ENCODE peak calls at places on chromosomes 7 and 10, in six cellular contexts. One of them, this sample, is unnamed.
A peak's percentile ranks its signal among the peaks of the same experiment; 100 is the strongest.

GRCh38 chr7:6430271-6430940 is 17.3 kb downstream of the DAGLB start:
- DNase-seq in stomach: no peak
- DNase-seq in ovary: no peak
- DNase-seq in fibroblast of lung: peak; percentile 68
- DNase-seq in Caco-2: no peak
- DNase-seq in nephron progenitor cell: no peak
- DNase-seq in this sample: no peak

GRCh38 chr10:123146013-123146891 is 1.7 kb upstream of the HMX2 start:
- DNase-seq in stomach: no peak
- DNase-seq in ovary: no peak
- DNase-seq in fibroblast of lung: no peak
- DNase-seq in Caco-2: no peak
- DNase-seq in nephron progenitor cell: peak; percentile 35
- DNase-seq in this sample: no peak

GRCh38 chr7:99034932-99035722 is 108.8 kb downstream of the SMURF1 start:
- DNase-seq in stomach: no peak
- DNase-seq in ovary: no peak
- DNase-seq in fibroblast of lung: no peak
- DNase-seq in Caco-2: no peak
- DNase-seq in nephron progenitor cell: no peak
- DNase-seq in this sample: no peak

GRCh38 chr10:78600740-78601139 is 468.0 kb upstream of the ZMIZ1 start:
- DNase-seq in stomach: no peak
- DNase-seq in ovary: no peak
- DNase-seq in fibroblast of lung: peak; percentile 55
- DNase-seq in Caco-2: no peak
- DNase-seq in nephron progenitor cell: no peak
- DNase-seq in this sample: no peak

GRCh38 chr7:74226633-74227032 is 16.8 kb downstream of the LAT2 start:
- DNase-seq in stomach: no peak
- DNase-seq in ovary: no peak
- DNase-seq in fibroblast of lung: no peak
- DNase-seq in Caco-2: no peak
- DNase-seq in nephron progenitor cell: no peak
- DNase-seq in this sample: no peak

GRCh38 chr7:129069021-129069420 is 14.1 kb upstream of the TNPO3 start:
- DNase-seq in stomach: no peak
- DNase-seq in ovary: no peak
- DNase-seq in fibroblast of lung: no peak
- DNase-seq in Caco-2: no peak
- DNase-seq in nephron progenitor cell: no peak
- DNase-seq in this sample: no peak

GRCh38 chr7:129607471-129608120 is 3.9 kb upstream of the NRF1 start:
- DNase-seq in stomach: no peak
- DNase-seq in ovary: no peak
- DNase-seq in fibroblast of lung: no peak
- DNase-seq in Caco-2: no peak
- DNase-seq in nephron progenitor cell: peak; percentile 32
- DNase-seq in this sample: no peak

GRCh38 chr7:157320607-157320979 is 16.2 kb upstream of the DNAJB6 start:
- DNase-seq in stomach: no peak
- DNase-seq in ovary: no peak
- DNase-seq in fibroblast of lung: peak; percentile 58
- DNase-seq in Caco-2: no peak
- DNase-seq in nephron progenitor cell: no peak
- DNase-seq in this sample: no peak

GRCh38 chr7:141974831-141975230 is 1.3 kb upstream of the TAS2R38 start:
- DNase-seq in stomach: peak; percentile 46
- DNase-seq in ovary: no peak
- DNase-seq in fibroblast of lung: no peak
- DNase-seq in Caco-2: peak; percentile 44
- DNase-seq in nephron progenitor cell: peak; percentile 10
- DNase-seq in this sample: no peak

GRCh38 chr10:50540069-50540825 is 83.5 kb downstream of the SGMS1 start:
- DNase-seq in stomach: no peak
- DNase-seq in ovary: no peak
- DNase-seq in fibroblast of lung: no peak
- DNase-seq in Caco-2: no peak
- DNase-seq in nephron progenitor cell: no peak
- DNase-seq in this sample: no peak

GRCh38 chr7:11331128-11332102 is 357.7 kb downstream of the PHF14 start:
- DNase-seq in stomach: no peak
- DNase-seq in ovary: no peak
- DNase-seq in fibroblast of lung: no peak
- DNase-seq in Caco-2: no peak
- DNase-seq in nephron progenitor cell: no peak
- DNase-seq in this sample: no peak

GRCh38 chr10:14093735-14094484 is 236.8 kb downstream of the FRMD4A start:
- DNase-seq in stomach: no peak
- DNase-seq in ovary: no peak
- DNase-seq in fibroblast of lung: peak; percentile 40
- DNase-seq in Caco-2: no peak
- DNase-seq in nephron progenitor cell: peak; percentile 18
- DNase-seq in this sample: no peak

GRCh38 chr10:124064676-124065075 is 28.7 kb downstream of the CHST15 start:
- DNase-seq in stomach: no peak
- DNase-seq in ovary: no peak
- DNase-seq in fibroblast of lung: no peak
- DNase-seq in Caco-2: no peak
- DNase-seq in nephron progenitor cell: no peak
- DNase-seq in this sample: no peak

GRCh38 chr7:5526190-5527037 is 102.8 kb upstream of the TNRC18 start:
- DNase-seq in stomach: peak; percentile 60
- DNase-seq in ovary: peak; percentile 55
- DNase-seq in fibroblast of lung: no peak
- DNase-seq in Caco-2: peak; percentile 79
- DNase-seq in nephron progenitor cell: no peak
- DNase-seq in this sample: peak; percentile 59

GRCh38 chr10:95431900-95432342 is 129.2 kb downstream of the SORBS1 start:
- DNase-seq in stomach: peak; percentile 45
- DNase-seq in ovary: no peak
- DNase-seq in fibroblast of lung: peak; percentile 17
- DNase-seq in Caco-2: no peak
- DNase-seq in nephron progenitor cell: no peak
- DNase-seq in this sample: no peak

GRCh38 chr7:102912742-102913141 is at the start of gene LRRC17:
- DNase-seq in stomach: no peak
- DNase-seq in ovary: peak; percentile 65
- DNase-seq in fibroblast of lung: peak; percentile 94
- DNase-seq in Caco-2: no peak
- DNase-seq in nephron progenitor cell: peak; percentile 21
- DNase-seq in this sample: no peak

GRCh38 chr10:14820010-14820774 is 17.6 kb downstream of the CDNF start:
- DNase-seq in stomach: no peak
- DNase-seq in ovary: no peak
- DNase-seq in fibroblast of lung: peak; percentile 91
- DNase-seq in Caco-2: peak; percentile 69
- DNase-seq in nephron progenitor cell: no peak
- DNase-seq in this sample: no peak

GRCh38 chr7:92179393-92179924 is 517 bp upstream of the LRRD1 start:
- DNase-seq in stomach: no peak
- DNase-seq in ovary: peak; percentile 15
- DNase-seq in fibroblast of lung: peak; percentile 25
- DNase-seq in Caco-2: no peak
- DNase-seq in nephron progenitor cell: no peak
- DNase-seq in this sample: no peak

GRCh38 chr7:92292981-92293380 is 47.2 kb downstream of the ANKIB1 start:
- DNase-seq in stomach: no peak
- DNase-seq in ovary: no peak
- DNase-seq in fibroblast of lung: no peak
- DNase-seq in Caco-2: no peak
- DNase-seq in nephron progenitor cell: no peak
- DNase-seq in this sample: no peak

GRCh38 chr10:89269822-89270483 is 18.4 kb upstream of the LIPA start:
- DNase-seq in stomach: no peak
- DNase-seq in ovary: no peak
- DNase-seq in fibroblast of lung: no peak
- DNase-seq in Caco-2: no peak
- DNase-seq in nephron progenitor cell: no peak
- DNase-seq in this sample: no peak

DNA sequence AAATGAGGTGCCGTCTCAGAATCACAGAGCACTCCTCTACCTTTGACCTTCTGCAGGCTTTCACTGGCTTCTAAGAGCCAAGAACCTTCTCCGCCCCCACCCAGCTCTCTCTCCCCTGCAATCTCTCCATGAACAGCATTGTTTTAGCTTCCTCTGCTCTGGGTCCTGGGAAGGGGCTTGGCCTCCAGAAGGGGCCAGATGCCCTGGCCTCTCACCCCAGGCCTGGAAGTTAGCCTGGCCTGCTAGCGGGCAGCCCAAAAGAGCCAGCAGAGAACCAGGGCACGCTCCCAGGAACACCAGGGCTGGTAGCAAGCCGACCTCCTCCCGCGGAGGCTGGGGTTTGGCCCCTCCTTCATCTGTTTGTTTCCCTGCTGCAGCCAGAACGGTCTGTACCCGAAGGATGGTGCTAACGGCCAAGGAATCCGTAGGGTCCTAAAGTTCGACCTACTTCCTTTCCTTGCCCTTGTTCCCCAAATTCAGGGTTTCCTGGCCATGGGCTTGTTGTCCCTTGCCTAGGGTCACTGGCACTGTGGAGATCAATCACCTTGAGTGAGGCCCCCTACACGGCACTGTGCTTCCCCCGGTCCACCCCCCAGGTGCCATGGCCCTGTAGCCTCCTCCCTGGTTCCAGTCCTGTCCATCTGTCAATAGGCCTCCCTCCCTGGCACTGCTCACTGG is 18.7 kb upstream of the DDIT4 start:
- DNase-seq in stomach: peak; percentile 93
- DNase-seq in ovary: peak; percentile 94
- DNase-seq in fibroblast of lung: peak; percentile 52
- DNase-seq in Caco-2: peak; percentile 59
- DNase-seq in nephron progenitor cell: peak; percentile 62
- DNase-seq in this sample: peak; percentile 94
- TF ChIP-seq CTCF in stomach: no peak
- TF ChIP-seq CTCF in ovary: no peak
- TF ChIP-seq CTCF in fibroblast of lung: no peak
- TF ChIP-seq CTCF in Caco-2: no peak
- TF ChIP-seq CTCF in nephron progenitor cell: no peak
- TF ChIP-seq CTCF in this sample: no peak

DNA sequence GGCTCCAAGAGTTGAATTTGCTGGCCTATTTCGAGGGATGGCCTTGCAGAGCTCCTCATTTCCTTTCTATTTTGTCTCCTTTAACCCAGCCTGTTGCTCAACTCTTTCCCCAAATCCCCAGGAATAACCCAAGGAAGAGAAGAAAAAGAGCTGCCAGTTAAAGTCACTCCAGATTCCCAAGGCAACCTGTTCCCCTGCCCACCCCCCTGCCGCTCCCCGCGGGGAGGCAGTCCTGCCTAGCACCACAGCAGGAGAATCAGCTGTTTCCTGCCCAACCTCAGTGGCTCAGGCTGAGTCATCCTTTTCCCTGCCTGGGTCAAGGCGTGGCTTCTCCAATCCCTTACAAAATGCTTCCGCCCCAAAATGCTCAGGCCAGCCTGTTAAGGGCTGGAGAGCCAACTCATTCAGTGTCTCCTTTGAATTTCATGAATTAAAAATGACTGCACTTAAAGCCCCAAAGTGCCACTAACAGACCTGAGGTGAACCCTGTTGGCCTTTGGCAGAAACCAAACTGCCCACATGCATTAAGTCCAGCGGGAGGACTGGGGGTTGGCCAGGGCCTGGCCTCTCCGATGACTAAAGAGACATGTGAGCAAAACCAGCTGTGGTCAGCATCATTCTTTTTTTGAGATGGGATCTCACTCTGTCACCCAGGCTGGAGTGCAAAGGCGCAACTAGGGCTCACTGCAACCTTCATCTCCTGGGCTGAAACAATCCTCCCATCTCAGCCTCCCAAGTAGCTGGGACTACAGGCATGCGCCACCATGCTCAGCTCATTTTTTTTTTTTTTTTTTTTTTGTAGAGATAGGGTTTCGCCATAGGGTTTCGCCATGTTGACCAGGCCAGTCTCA is 83.2 kb upstream of the KIF5B start:
- DNase-seq in stomach: peak; percentile 68
- DNase-seq in ovary: peak; percentile 72
- DNase-seq in fibroblast of lung: peak; percentile 96
- DNase-seq in Caco-2: peak; percentile 62
- DNase-seq in nephron progenitor cell: peak; percentile 9
- DNase-seq in this sample: peak; percentile 82
- TF ChIP-seq CTCF in stomach: no peak
- TF ChIP-seq CTCF in ovary: no peak
- TF ChIP-seq CTCF in fibroblast of lung: no peak
- TF ChIP-seq CTCF in Caco-2: no peak
- TF ChIP-seq CTCF in nephron progenitor cell: no peak
- TF ChIP-seq CTCF in this sample: peak; percentile 12

GRCh38 chr10:44589181-44589884 is 204.4 kb upstream of the CXCL12 start:
- DNase-seq in stomach: no peak
- DNase-seq in ovary: no peak
- DNase-seq in fibroblast of lung: no peak
- DNase-seq in Caco-2: no peak
- DNase-seq in nephron progenitor cell: no peak
- DNase-seq in this sample: no peak
- TF ChIP-seq CTCF in stomach: no peak
- TF ChIP-seq CTCF in ovary: no peak
- TF ChIP-seq CTCF in fibroblast of lung: no peak
- TF ChIP-seq CTCF in Caco-2: no peak
- TF ChIP-seq CTCF in nephron progenitor cell: no peak
- TF ChIP-seq CTCF in this sample: no peak

GRCh38 chr7:47474937-47475879 is 106.7 kb downstream of the TNS3 start:
- DNase-seq in stomach: peak; percentile 94
- DNase-seq in ovary: peak; percentile 95
- DNase-seq in fibroblast of lung: peak; percentile 98
- DNase-seq in Caco-2: peak; percentile 92
- DNase-seq in nephron progenitor cell: peak; percentile 47
- DNase-seq in this sample: peak; percentile 84
- TF ChIP-seq CTCF in stomach: no peak
- TF ChIP-seq CTCF in ovary: no peak
- TF ChIP-seq CTCF in fibroblast of lung: peak; percentile 30
- TF ChIP-seq CTCF in Caco-2: no peak
- TF ChIP-seq CTCF in nephron progenitor cell: no peak
- TF ChIP-seq CTCF in this sample: peak; percentile 48

GRCh38 chr7:34596887-34597286 is 61.1 kb upstream of the NPSR1 start:
- DNase-seq in stomach: no peak
- DNase-seq in ovary: no peak
- DNase-seq in fibroblast of lung: no peak
- DNase-seq in Caco-2: no peak
- DNase-seq in nephron progenitor cell: no peak
- DNase-seq in this sample: no peak
- TF ChIP-seq CTCF in stomach: no peak
- TF ChIP-seq CTCF in ovary: no peak
- TF ChIP-seq CTCF in fibroblast of lung: no peak
- TF ChIP-seq CTCF in Caco-2: peak; percentile 19
- TF ChIP-seq CTCF in nephron progenitor cell: peak; percentile 6
- TF ChIP-seq CTCF in this sample: peak; percentile 65